ENCODE peak calls at places on chromosome 3, in nine cellular contexts. N is stimulated activated CD4-positive, alpha-beta T cell treated with anti-CD3 and anti-CD28 coated beads, TNF-alpha, amount 100 ng/mL, for 1 hour; V is RWPE1; J is hepatocyte; X is NCI-H69; L is HTR-8/SVneo; H is GM23338; A is HepG2; K is AG04450. S is an unnamed sample.
A peak's percentile ranks its signal among the peaks of the same experiment; 100 is the strongest.

GRCh38 chr3:99384596-99384995 is 253.8 kb upstream of the COL8A1 start:
- DNase-seq in N (no peak), V (no peak), L (no peak), J (no peak), H (no peak), X (no peak), K (no peak), A (no peak), S (no peak)

GRCh38 chr3:42023380-42023779 is 61.5 kb upstream of the ULK4 start:
- DNase-seq in V (no peak), L (no peak), N (no peak), J (no peak), H (no peak), A (no peak), X (no peak), K (no peak), S (peak; percentile 79)

GRCh38 chr3:33875680-33876079 is 77.2 kb downstream of the PDCD6IP start:
- DNase-seq in V (no peak), X (no peak), J (no peak), L (no peak), K (no peak), H (no peak), A (no peak), N (no peak), S (peak; percentile 61)

GRCh38 chr3:172106989-172107388 is 67.6 kb downstream of the FNDC3B start:
- DNase-seq in L (no peak), J (no peak), H (no peak), X (no peak), A (no peak), V (no peak), K (no peak), N (no peak), S (no peak)

GRCh38 chr3:35785540-35785939 is 146.2 kb downstream of the ARPP21 start:
- DNase-seq in H (no peak), L (no peak), K (no peak), J (no peak), N (no peak), A (no peak), V (no peak), X (no peak), S (no peak)

GRCh38 chr3:11915621-11916417 is 69.1 kb upstream of the TAMM41 start:
- DNase-seq in J (no peak), V (no peak), A (no peak), H (no peak), K (no peak), X (no peak), N (no peak), L (no peak), S (peak; percentile 47)

GRCh38 chr3:31581660-31582059 is 48.9 kb downstream of the STT3B start:
- DNase-seq in L (no peak), K (peak; percentile 2), A (no peak), H (no peak), X (no peak), V (no peak), N (no peak), J (no peak), S (no peak)

GRCh38 chr3:39103324-39103693 is 4.1 kb downstream of the GORASP1 start:
- DNase-seq in K (no peak), L (no peak), N (no peak), J (no peak), X (no peak), H (peak; percentile 68), A (no peak), V (no peak), S (peak; percentile 69)

GRCh38 chr3:129615751-129616281 is 9.3 kb upstream of the PLXND1 start:
- DNase-seq in X (no peak), H (no peak), A (no peak), K (no peak), L (no peak), J (no peak), N (no peak), V (no peak), S (no peak)